ENCODE peak calls at places on chromosomes 1 and 21, in eight cellular contexts. O, Z, R, M, H, F, G and L are unnamed samples.

GRCh38 chr1:152398812-152399698 is 15.0 kb downstream of the CRNN start:
- DNase-seq in Z (peak), R (no peak), M (no peak), H (no peak), O (no peak), F (peak), G (no peak), L (no peak)

GRCh38 chr1:57620589-57620988 is 196.7 kb upstream of the DAB1 start:
- DNase-seq in G (no peak), R (no peak), Z (no peak), O (no peak), H (no peak), M (no peak), F (no peak), L (no peak)

GRCh38 chr1:186144505-186144904 is 230.5 kb downstream of the TPR start:
- DNase-seq in O (no peak), Z (no peak), F (no peak), H (no peak), M (no peak), G (no peak), R (no peak), L (no peak)

GRCh38 chr1:65830306-65830705 is 37.6 kb downstream of the PDE4B start:
- DNase-seq in F (no peak), M (no peak), H (no peak), G (no peak), Z (no peak), O (peak), R (no peak), L (no peak)

GRCh38 chr1:109133815-109134214 is 19.9 kb downstream of the ELAPOR1 start:
- DNase-seq in G (no peak), Z (no peak), R (no peak), H (no peak), M (no peak), F (no peak), O (no peak), L (no peak)

GRCh38 chr1:235867903-235868469 is 1.3 kb upstream of the LYST start:
- DNase-seq in F (no peak), O (no peak), M (peak), R (no peak), H (no peak), G (no peak), Z (no peak), L (peak)

GRCh38 chr1:56683569-56683968 is 38.5 kb downstream of the PRKAA2 start:
- DNase-seq in M (no peak), R (no peak), G (no peak), O (no peak), F (no peak), Z (no peak), H (no peak), L (no peak)

GRCh38 chr1:24043345-24044032 is 63.4 kb upstream of the SRSF10 start:
- DNase-seq in G (no peak), H (no peak), R (no peak), Z (no peak), M (no peak), F (no peak), O (no peak), L (no peak)

GRCh38 chr1:54485417-54485816 is 62.6 kb upstream of the ACOT11 start:
- DNase-seq in H (no peak), R (no peak), M (no peak), G (peak), O (no peak), F (no peak), Z (no peak), L (no peak)

GRCh38 chr1:23562138-23562819 is 3.0 kb upstream of the ID3 start:
- DNase-seq in F (peak), Z (peak), M (peak), O (peak), H (peak), G (peak), R (peak), L (no peak)

GRCh38 chr1:219965285-219965684 is 36.9 kb upstream of the SLC30A10 start:
- DNase-seq in R (no peak), M (no peak), F (no peak), O (no peak), H (no peak), Z (peak), G (no peak), L (no peak)

GRCh38 chr1:236868625-236869467 is 73.8 kb downstream of the MTR start:
- DNase-seq in F (peak), O (peak), H (no peak), G (peak), M (peak), Z (peak), R (peak), L (peak)

GRCh38 chr1:38088366-38088765 is 41.8 kb upstream of the POU3F1 start:
- DNase-seq in O (no peak), M (no peak), Z (peak), H (no peak), G (no peak), F (no peak), R (no peak), L (no peak)

GRCh38 chr1:74502432-74502831 is 10.0 kb downstream of the LRRC53 start:
- DNase-seq in F (no peak), R (peak), M (no peak), O (peak), G (peak), H (no peak), Z (no peak), L (no peak)

GRCh38 chr21:15688809-15689208 is 41.0 kb upstream of the USP25 start:
- DNase-seq in G (peak), H (no peak), F (no peak), M (no peak), O (no peak), Z (no peak), R (no peak), L (no peak)

GRCh38 chr1:197976368-197976767 is 59.2 kb downstream of the LHX9 start:
- DNase-seq in H (no peak), O (peak), G (peak), F (no peak), M (no peak), R (no peak), Z (no peak), L (no peak)

GRCh38 chr21:34205811-34206635 is 132.6 kb downstream of the MRPS6 start:
- DNase-seq in O (no peak), M (no peak), F (no peak), Z (no peak), H (no peak), R (no peak), G (no peak), L (no peak)

GRCh38 chr1:30284226-30284625 is 439.2 kb downstream of the MATN1 start:
- DNase-seq in F (no peak), H (no peak), M (no peak), G (no peak), Z (no peak), R (no peak), O (no peak), L (no peak)

GRCh38 chr1:1620433-1621139 is 5.3 kb downstream of the MIB2 start:
- DNase-seq in H (no peak), Z (no peak), O (no peak), M (peak), F (no peak), R (no peak), G (no peak), L (no peak)

GRCh38 chr1:32246888-32247273 is at the start of gene FAM167B:
- DNase-seq in M (no peak), F (no peak), O (peak), G (peak), R (no peak), Z (no peak), H (no peak), L (no peak)

GRCh38 chr1:24966121-24966723 is 36.1 kb upstream of the RUNX3 start:
- DNase-seq in H (no peak), O (no peak), Z (no peak), F (no peak), R (no peak), M (peak), G (no peak), L (no peak)

GRCh38 chr1:207032528-207033017 is at the start of gene C1orf116:
- DNase-seq in M (no peak), H (no peak), F (peak), G (no peak), R (no peak), Z (peak), O (no peak), L (no peak)

GRCh38 chr1:233859446-233859845 is 45.0 kb upstream of the SLC35F3 start:
- DNase-seq in M (no peak), G (peak), O (no peak), F (no peak), H (no peak), Z (no peak), R (no peak), L (no peak)

GRCh38 chr1:225137981-225138380 is 208.5 kb downstream of the DNAH14 start:
- DNase-seq in F (no peak), M (no peak), H (no peak), R (no peak), G (no peak), Z (no peak), O (no peak), L (no peak)

GRCh38 chr1:162976628-162977027 is 92.5 kb upstream of the RGS4 start:
- DNase-seq in G (no peak), Z (no peak), M (no peak), H (no peak), F (no peak), R (no peak), O (no peak), L (no peak)

DNA sequence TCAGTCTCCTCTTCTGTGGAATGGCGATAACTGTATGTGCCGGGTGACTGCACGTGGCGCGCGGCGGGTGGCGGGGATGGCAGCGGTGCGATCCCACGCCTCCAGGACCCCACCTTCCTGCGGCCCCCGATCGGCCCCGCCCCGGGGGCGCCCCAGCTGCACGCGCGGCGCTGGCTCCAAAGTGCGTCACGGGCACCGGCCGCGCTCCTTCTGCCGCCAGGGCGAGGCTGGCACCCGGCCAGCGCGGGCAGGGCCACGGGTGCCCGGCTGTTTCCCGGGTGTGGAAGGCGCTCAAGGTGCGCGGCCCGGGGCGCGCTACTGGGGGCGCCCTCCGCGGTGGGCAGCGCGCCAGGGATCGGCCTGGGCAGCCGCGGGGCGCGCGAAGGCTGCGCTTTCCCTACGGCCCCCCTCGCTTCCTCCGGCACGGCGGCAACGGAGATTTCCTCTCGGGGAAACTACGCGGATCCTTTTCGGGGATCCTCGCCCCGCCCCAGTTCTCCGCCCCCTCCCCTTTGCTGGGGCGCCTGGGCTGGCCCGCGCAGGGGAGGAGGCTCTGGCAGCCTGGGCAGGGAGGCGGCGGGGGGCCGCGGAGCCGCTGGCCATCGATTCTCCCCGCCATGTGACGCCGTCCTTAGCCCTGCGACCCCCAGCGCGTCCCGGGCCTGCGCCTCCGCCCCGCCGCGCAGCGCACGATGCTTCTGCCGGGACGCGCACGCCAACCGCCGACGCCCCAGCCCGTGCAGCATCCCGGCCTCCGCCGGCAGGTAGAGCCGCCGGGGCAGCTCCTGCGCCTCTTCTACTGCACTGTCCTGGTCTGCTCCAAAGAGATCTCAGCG is at the start of gene EVA1C:
- DNase-seq in G (peak), Z (no peak), F (peak), H (peak), R (peak), M (peak), O (peak), L (peak)
- TF ChIP-seq CTCF in G (no peak), Z (no peak), F (no peak), H (no peak), R (no peak), M (peak), O (peak), L (no peak)

GRCh38 chr1:117815926-117816325 is 113.5 kb downstream of the GDAP2 start:
- DNase-seq in G (no peak), H (no peak), Z (peak), R (no peak), F (no peak), M (no peak), O (no peak), L (no peak)
- TF ChIP-seq CTCF in G (peak), H (no peak), Z (peak), R (peak), F (no peak), M (no peak), O (no peak), L (no peak)

GRCh38 chr1:111602302-111602701 is 17.3 kb upstream of the RAP1A start:
- DNase-seq in G (no peak), R (no peak), O (no peak), Z (no peak), F (no peak), H (no peak), M (no peak), L (no peak)
- TF ChIP-seq CTCF in G (no peak), R (no peak), O (no peak), Z (no peak), F (no peak), H (no peak), M (no peak), L (no peak)

DNA sequence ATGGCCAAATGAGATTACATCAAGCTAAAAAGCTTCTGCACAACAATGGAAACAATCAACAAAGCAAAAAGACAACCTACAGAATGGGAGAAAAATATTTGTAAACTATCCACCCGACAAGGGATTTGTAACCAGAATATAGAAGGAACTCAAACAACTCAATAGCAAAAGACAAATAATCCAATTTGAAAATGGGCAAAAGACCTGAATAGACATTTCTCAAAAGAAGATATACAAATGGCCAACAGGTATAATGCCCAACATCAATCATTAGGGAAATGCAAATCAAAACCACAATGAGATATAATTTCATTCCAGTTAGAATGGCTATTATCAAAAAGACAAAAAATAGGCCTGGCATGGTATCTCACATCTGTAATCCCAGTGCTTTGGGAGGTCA is 140.0 kb downstream of the GLUL start:
- DNase-seq in R (no peak), O (no peak), M (no peak), Z (no peak), F (no peak), G (no peak), H (no peak), L (no peak)
- TF ChIP-seq CTCF in R (no peak), O (no peak), M (no peak), Z (no peak), F (no peak), G (no peak), H (no peak), L (no peak)